ENCODE peak calls at places on chromosomes 1 and 21, in eight cellular contexts. E, O, K, R, T, M, Z and W are unnamed samples.
A peak's percentile ranks its signal among the peaks of the same experiment; 100 is the strongest.

GRCh38 chr1:154193821-154194220 is 1.9 kb upstream of the TPM3 start:
- DNase-seq in E (no peak), O (peak; percentile 45), K (peak; percentile 59), R (peak; percentile 75), T (no peak), M (peak; percentile 25), Z (no peak), W (no peak)

GRCh38 chr1:218339267-218339831 is 5.8 kb upstream of the TGFB2 start:
- DNase-seq in E (no peak), O (no peak), K (no peak), R (no peak), T (peak; percentile 52), M (no peak), Z (no peak), W (no peak)

GRCh38 chr1:78236711-78237110 is 190.9 kb downstream of the GIPC2 start:
- DNase-seq in E (no peak), O (no peak), K (no peak), R (no peak), T (no peak), M (no peak), Z (no peak), W (no peak)

GRCh38 chr1:27689423-27690173 is 17.6 kb upstream of the IFI6 start:
- DNase-seq in E (no peak), O (no peak), K (no peak), R (no peak), T (peak; percentile 58), M (no peak), Z (peak; percentile 60), W (peak; percentile 6)

GRCh38 chr1:25616080-25616931 is at the start of gene MAN1C1:
- DNase-seq in E (peak; percentile 97), O (peak; percentile 95), K (peak; percentile 92), R (peak; percentile 90), T (peak; percentile 63), M (peak; percentile 90), Z (no peak), W (peak; percentile 46)

GRCh38 chr1:113714606-113715269 is 44.5 kb downstream of the PHTF1 start:
- DNase-seq in E (no peak), O (no peak), K (no peak), R (no peak), T (no peak), M (no peak), Z (no peak), W (no peak)

GRCh38 chr1:118122234-118123004 is 62.6 kb downstream of the SPAG17 start:
- DNase-seq in E (no peak), O (no peak), K (no peak), R (no peak), T (no peak), M (no peak), Z (no peak), W (no peak)

GRCh38 chr1:205444931-205445652 is 10.8 kb downstream of the BLACAT1 start:
- DNase-seq in E (peak; percentile 43), O (peak; percentile 77), K (peak; percentile 59), R (peak; percentile 68), T (peak; percentile 82), M (peak; percentile 37), Z (no peak), W (no peak)

GRCh38 chr1:206808615-206809014 is 36.3 kb upstream of the IL10 start:
- DNase-seq in E (peak; percentile 77), O (no peak), K (no peak), R (no peak), T (peak; percentile 42), M (peak; percentile 34), Z (no peak), W (no peak)

GRCh38 chr21:15480160-15480559 is 249.6 kb upstream of the USP25 start:
- DNase-seq in E (no peak), O (no peak), K (no peak), R (no peak), T (no peak), M (no peak), Z (no peak), W (no peak)

GRCh38 chr1:26856604-26857469 is 6.1 kb upstream of the SFN start:
- DNase-seq in E (no peak), O (no peak), K (no peak), R (no peak), T (no peak), M (no peak), Z (no peak), W (no peak)

GRCh38 chr1:78375996-78376395 is 114.8 kb upstream of the PTGFR start:
- DNase-seq in E (no peak), O (no peak), K (no peak), R (no peak), T (no peak), M (no peak), Z (no peak), W (no peak)

GRCh38 chr1:194813109-194813508 is 1626.7 kb upstream of the B3GALT2 start:
- DNase-seq in E (no peak), O (no peak), K (no peak), R (peak; percentile 56), T (no peak), M (no peak), Z (no peak), W (no peak)

GRCh38 chr1:244102471-244102870 is 51.4 kb downstream of the ZBTB18 start:
- DNase-seq in E (no peak), O (no peak), K (no peak), R (no peak), T (no peak), M (no peak), Z (no peak), W (no peak)

GRCh38 chr1:9901148-9902059 is 8.7 kb downstream of the CTNNBIP1 start:
- DNase-seq in E (peak; percentile 24), O (no peak), K (peak; percentile 46), R (no peak), T (no peak), M (peak; percentile 55), Z (no peak), W (no peak)

GRCh38 chr1:89952021-89952995 is 42.6 kb upstream of the ZNF326 start:
- DNase-seq in E (no peak), O (no peak), K (no peak), R (no peak), T (peak; percentile 49), M (no peak), Z (no peak), W (no peak)

GRCh38 chr1:53860967-53861411 is 22.9 kb upstream of the NDC1 start:
- DNase-seq in E (peak; percentile 77), O (no peak), K (no peak), R (peak; percentile 9), T (peak; percentile 58), M (peak; percentile 28), Z (no peak), W (peak; percentile 27)

GRCh38 chr1:205913451-205914204 is 29.6 kb downstream of the SLC26A9 start:
- DNase-seq in E (peak; percentile 59), O (peak; percentile 84), K (peak; percentile 84), R (no peak), T (peak; percentile 46), M (peak; percentile 70), Z (no peak), W (no peak)

GRCh38 chr1:3787347-3787710 is 9.0 kb downstream of the LRRC47 start:
- DNase-seq in E (no peak), O (no peak), K (no peak), R (no peak), T (no peak), M (no peak), Z (no peak), W (no peak)

GRCh38 chr21:42833859-42834729 is 45.2 kb downstream of the WDR4 start:
- DNase-seq in E (no peak), O (no peak), K (no peak), R (no peak), T (no peak), M (no peak), Z (no peak), W (no peak)

GRCh38 chr1:42214447-42214871 is 49.9 kb upstream of the GUCA2A start:
- DNase-seq in E (no peak), O (no peak), K (peak; percentile 32), R (peak; percentile 74), T (peak; percentile 26), M (no peak), Z (no peak), W (no peak)

GRCh38 chr1:205800973-205801703 is 11.9 kb downstream of the SLC41A1 start:
- DNase-seq in E (no peak), O (no peak), K (no peak), R (peak; percentile 15), T (no peak), M (no peak), Z (no peak), W (no peak)

GRCh38 chr1:16153110-16153998 is 2.5 kb downstream of the EPHA2 start:
- DNase-seq in E (no peak), O (no peak), K (no peak), R (no peak), T (no peak), M (no peak), Z (no peak), W (no peak)

GRCh38 chr1:183472488-183473285 is at the start of gene SMG7:
- DNase-seq in E (peak; percentile 55), O (peak; percentile 76), K (peak; percentile 63), R (no peak), T (peak; percentile 29), M (peak; percentile 32), Z (no peak), W (no peak)

GRCh38 chr1:31470794-31471315 is 57.8 kb downstream of the SERINC2 start:
- DNase-seq in E (no peak), O (no peak), K (no peak), R (no peak), T (no peak), M (no peak), Z (no peak), W (no peak)

GRCh38 chr1:30637183-30637969 is 86.0 kb downstream of the MATN1 start:
- DNase-seq in E (no peak), O (no peak), K (no peak), R (no peak), T (no peak), M (no peak), Z (no peak), W (no peak)

GRCh38 chr1:156707486-156708244 is 2.3 kb upstream of the CRABP2 start:
- DNase-seq in E (no peak), O (no peak), K (no peak), R (no peak), T (no peak), M (no peak), Z (no peak), W (no peak)